ENCODE peak calls at places on chromosomes 3 and 15, in eight cellular contexts. Z is endodermal cell, Y is DND-41, H is activated gamma-delta T cell treated with Interleukin-2 at 50 U/mL for 16 hours, O is AG09309, U is MCF 10A, I is progenitor cell of endocrine pancreas, G is amniotic stem cell. P is an unnamed sample.

GRCh38 chr15:31483053-31483923 is 156.7 kb downstream of the KLF13 start:
- DNase-seq in H (peak), I (no peak), Z (peak), O (no peak), Y (no peak), G (no peak), U (no peak), P (no peak)

GRCh38 chr15:50431204-50431603 is 7.0 kb downstream of the USP8 start:
- DNase-seq in I (no peak), G (no peak), O (no peak), U (no peak), H (no peak), Y (no peak), Z (no peak), P (no peak)

GRCh38 chr3:63763156-63763555 is 55.9 kb upstream of the C3orf49 start:
- DNase-seq in O (no peak), Z (no peak), U (no peak), Y (no peak), H (no peak), G (no peak), I (no peak), P (no peak)

GRCh38 chr15:81813215-81813614 is 232.6 kb downstream of the MEX3B start:
- DNase-seq in G (no peak), I (no peak), H (no peak), Z (peak), U (peak), Y (no peak), O (no peak), P (peak)

GRCh38 chr3:172247525-172248274 is 200.6 kb downstream of the GHSR start:
- DNase-seq in I (no peak), H (no peak), Y (no peak), G (no peak), O (no peak), U (peak), Z (no peak), P (no peak)

GRCh38 chr3:66498718-66499611 is 1.9 kb downstream of the LRIG1 start:
- DNase-seq in O (no peak), U (no peak), Z (peak), H (no peak), I (no peak), Y (no peak), G (no peak), P (no peak)

GRCh38 chr3:144463916-144464315 is 492.3 kb downstream of the DIPK2A start:
- DNase-seq in Y (no peak), I (no peak), G (no peak), U (no peak), H (no peak), O (no peak), Z (no peak), P (no peak)

GRCh38 chr3:56790016-56790950 is 11.5 kb downstream of the ARHGEF3 start:
- DNase-seq in U (no peak), I (no peak), H (peak), O (no peak), Z (peak), G (no peak), Y (peak), P (no peak)

GRCh38 chr15:70762469-70763119 is 764 bp downstream of the UACA start:
- DNase-seq in U (peak), G (no peak), O (no peak), H (no peak), I (peak), Y (no peak), Z (peak), P (peak)

GRCh38 chr3:189419022-189419421 is 212.2 kb upstream of the TP63 start:
- DNase-seq in G (no peak), U (no peak), H (no peak), I (no peak), Z (no peak), O (no peak), Y (no peak), P (no peak)

GRCh38 chr3:46564190-46565112 is 1.7 kb downstream of the LRRC2 start:
- DNase-seq in O (no peak), I (no peak), Z (no peak), H (no peak), Y (peak), U (no peak), G (no peak), P (no peak)

GRCh38 chr15:93030430-93031102 is 58.4 kb downstream of the RGMA start:
- DNase-seq in I (peak), Y (peak), U (peak), O (no peak), H (peak), G (no peak), Z (peak), P (peak)

GRCh38 chr3:170907519-170908234 is 760 bp downstream of the EIF5A2 start:
- DNase-seq in Z (peak), Y (no peak), O (no peak), U (peak), I (no peak), H (no peak), G (no peak), P (peak)

GRCh38 chr15:59048897-59049296 is 56.0 kb upstream of the CCNB2 start:
- DNase-seq in Y (no peak), Z (no peak), H (no peak), I (no peak), O (no peak), G (no peak), U (no peak), P (no peak)

GRCh38 chr15:56913670-56914069 is 4.8 kb upstream of the TCF12 start:
- DNase-seq in G (no peak), H (no peak), I (no peak), Y (no peak), Z (no peak), O (peak), U (no peak), P (no peak)

GRCh38 chr3:16945330-16945729 is 60.6 kb downstream of the PLCL2 start:
- DNase-seq in H (no peak), Z (no peak), G (no peak), U (peak), Y (no peak), I (no peak), O (no peak), P (no peak)

GRCh38 chr3:129627350-129628168 is 21.1 kb upstream of the PLXND1 start:
- DNase-seq in H (peak), Y (peak), Z (peak), O (no peak), G (no peak), U (peak), I (peak), P (peak)

GRCh38 chr3:7707192-7707591 is 794.4 kb upstream of the LMCD1 start:
- DNase-seq in Y (no peak), G (no peak), H (no peak), Z (no peak), O (no peak), I (no peak), U (no peak), P (no peak)

GRCh38 chr3:40178012-40178594 is 131.4 kb upstream of the EIF1B start:
- DNase-seq in U (no peak), O (no peak), G (no peak), Y (no peak), I (no peak), H (no peak), Z (peak), P (no peak)

GRCh38 chr3:47014036-47014435 is 34.6 kb downstream of the NBEAL2 start:
- DNase-seq in U (no peak), Y (no peak), G (no peak), I (no peak), O (no peak), H (no peak), Z (no peak), P (no peak)

GRCh38 chr3:172201136-172201989 is 162.0 kb downstream of the FNDC3B start:
- DNase-seq in I (no peak), G (no peak), H (no peak), Y (no peak), O (peak), Z (no peak), U (peak), P (no peak)

GRCh38 chr15:88605507-88606436 is 15.4 kb upstream of the AEN start:
- DNase-seq in Y (peak), I (peak), H (peak), Z (peak), U (no peak), O (no peak), G (no peak), P (peak)

GRCh38 chr3:141618511-141618910 is 119.6 kb upstream of the RNF7 start:
- DNase-seq in H (no peak), O (no peak), G (no peak), Y (no peak), I (no peak), Z (no peak), U (no peak), P (no peak)

GRCh38 chr3:78726545-78726944 is 1041.3 kb downstream of the ROBO1 start:
- DNase-seq in I (no peak), O (no peak), Y (no peak), Z (no peak), G (no peak), H (no peak), U (no peak), P (peak)

GRCh38 chr3:169295126-169295525 is 368.4 kb downstream of the MECOM start:
- DNase-seq in U (peak), O (no peak), Y (no peak), I (no peak), G (no peak), H (no peak), Z (no peak), P (no peak)

GRCh38 chr3:159824341-159824740 is 164.3 kb upstream of the IL12A start:
- DNase-seq in H (no peak), I (no peak), G (peak), Z (no peak), Y (no peak), U (peak), O (no peak), P (no peak)

GRCh38 chr3:57152150-57152549 is 13.0 kb downstream of the IL17RD start:
- DNase-seq in U (no peak), G (no peak), Y (no peak), O (no peak), H (no peak), I (no peak), Z (no peak), P (no peak)

GRCh38 chr3:188627652-188628051 is 473.7 kb downstream of the LPP start:
- DNase-seq in U (peak), Z (no peak), O (peak), Y (no peak), H (no peak), I (no peak), G (peak), P (no peak)

GRCh38 chr3:105430460-105430859 is 63.8 kb downstream of the ALCAM start:
- DNase-seq in H (no peak), Z (no peak), G (no peak), Y (no peak), O (no peak), U (no peak), I (no peak), P (no peak)

GRCh38 chr3:129016366-129016724 is 15.2 kb downstream of the EFCC1 start:
- DNase-seq in U (peak), G (no peak), Y (peak), H (peak), I (no peak), Z (no peak), O (no peak), P (peak)

GRCh38 chr3:136678981-136679380 is 73.2 kb downstream of the STAG1 start:
- DNase-seq in I (no peak), U (no peak), Y (no peak), H (no peak), Z (no peak), O (peak), G (no peak), P (no peak)

GRCh38 chr15:89171136-89172072 is 50.0 kb downstream of the RLBP1 start:
- DNase-seq in Z (peak), Y (peak), G (no peak), U (peak), O (no peak), I (peak), H (peak), P (peak)

GRCh38 chr3:9686703-9687102 is 16.9 kb upstream of the CPNE9 start:
- DNase-seq in I (no peak), G (no peak), Y (no peak), H (no peak), O (no peak), U (no peak), Z (no peak), P (no peak)

GRCh38 chr3:48433472-48434118 is 3.7 kb upstream of the PLXNB1 start:
- DNase-seq in G (no peak), U (peak), H (no peak), Z (no peak), O (no peak), I (no peak), Y (no peak), P (peak)

GRCh38 chr3:111923821-111924220 is 55.0 kb upstream of the ABHD10 start:
- DNase-seq in Y (no peak), G (no peak), O (no peak), Z (no peak), I (no peak), U (no peak), H (no peak), P (no peak)

GRCh38 chr3:68172039-68172438 is 517.6 kb upstream of the SUCLG2 start:
- DNase-seq in O (no peak), U (no peak), H (no peak), Z (no peak), I (no peak), G (no peak), Y (no peak), P (no peak)

GRCh38 chr3:11154953-11155325 is 646 bp downstream of the HRH1 start:
- DNase-seq in I (no peak), G (no peak), O (no peak), H (no peak), Z (peak), U (peak), Y (no peak), P (peak)

GRCh38 chr15:90789496-90789895 is 72.3 kb downstream of the BLM start:
- DNase-seq in O (no peak), G (no peak), Y (no peak), Z (no peak), U (no peak), I (no peak), H (no peak), P (no peak)

GRCh38 chr3:131216340-131216739 is 165.2 kb upstream of the NUDT16 start:
- DNase-seq in H (no peak), G (no peak), I (no peak), Y (no peak), O (no peak), Z (no peak), U (no peak), P (no peak)

GRCh38 chr3:102129774-102130608 is 280.7 kb downstream of the NFKBIZ start:
- DNase-seq in O (peak), I (no peak), U (peak), Y (no peak), Z (no peak), H (no peak), G (peak), P (no peak)

P was measured in ELF-1.